ENCODE peak calls at places on chromosomes 2 and 18, in six cellular contexts. D is naive thymus-derived CD8-positive, alpha-beta T cell; X is stimulated activated CD8-positive, alpha-beta memory T cell treated with anti-CD3 and anti-CD28 coated beads, Interleukin-15, amount 100 ng/mL, for 4 hours; M is chondrocyte; U is omental fat pad; O is HT-29. K is an unnamed sample.

GRCh38 chr2:30686000-30686399 is 121.2 kb downstream of the CAPN13 start:
- DNase-seq in D (no peak), X (no peak), M (no peak), U (no peak), O (peak), K (peak)

GRCh38 chr2:28904295-28904694 is 9.8 kb downstream of the WDR43 start:
- DNase-seq in D (no peak), X (no peak), M (no peak), U (no peak), O (no peak), K (no peak)

GRCh38 chr18:62324917-62325805 is at the start of gene TNFRSF11A:
- DNase-seq in D (peak), X (no peak), M (no peak), U (no peak), O (peak), K (no peak)

GRCh38 chr2:30026091-30027055 is 105.0 kb upstream of the ALK start:
- DNase-seq in D (no peak), X (no peak), M (no peak), U (no peak), O (peak), K (no peak)

GRCh38 chr2:11577101-11577883 is 43.4 kb downstream of the GREB1 start:
- DNase-seq in D (no peak), X (no peak), M (no peak), U (no peak), O (no peak), K (no peak)

GRCh38 chr2:207836526-207837133 is 66.9 kb upstream of the FZD5 start:
- DNase-seq in D (no peak), X (no peak), M (no peak), U (no peak), O (no peak), K (no peak)

GRCh38 chr18:9975658-9976057 is 61.8 kb downstream of the VAPA start:
- DNase-seq in D (no peak), X (no peak), M (no peak), U (no peak), O (no peak), K (no peak)

GRCh38 chr2:99980200-99980599 is 162.2 kb downstream of the AFF3 start:
- DNase-seq in D (no peak), X (no peak), M (no peak), U (no peak), O (no peak), K (no peak)

GRCh38 chr18:21481739-21482138 is 118.8 kb downstream of the ESCO1 start:
- DNase-seq in D (no peak), X (no peak), M (no peak), U (no peak), O (no peak), K (no peak)

GRCh38 chr2:232321817-232322559 is 56.6 kb upstream of the ALPP start:
- DNase-seq in D (no peak), X (no peak), M (no peak), U (no peak), O (no peak), K (no peak)

GRCh38 chr2:217289909-217290283 is 430.0 kb upstream of the TNP1 start:
- DNase-seq in D (no peak), X (no peak), M (no peak), U (no peak), O (peak), K (no peak)

GRCh38 chr2:24863636-24864035 is 56.4 kb downstream of the ADCY3 start:
- DNase-seq in D (no peak), X (no peak), M (no peak), U (no peak), O (no peak), K (no peak)

GRCh38 chr2:120879401-120880295 is 144.0 kb downstream of the GLI2 start:
- DNase-seq in D (no peak), X (no peak), M (peak), U (no peak), O (no peak), K (no peak)

GRCh38 chr18:58863539-58864145 is 1.0 kb upstream of the ZNF532 start:
- DNase-seq in D (no peak), X (no peak), M (no peak), U (no peak), O (peak), K (no peak)

GRCh38 chr2:62792408-62792807 is 86.9 kb downstream of the EHBP1 start:
- DNase-seq in D (no peak), X (no peak), M (no peak), U (no peak), O (no peak), K (no peak)

GRCh38 chr2:220337611-220338440 is 710.4 kb downstream of the SLC4A3 start:
- DNase-seq in D (no peak), X (no peak), M (no peak), U (no peak), O (no peak), K (no peak)

GRCh38 chr2:32565902-32566301 is 61.9 kb upstream of the TTC27 start:
- DNase-seq in D (no peak), X (no peak), M (no peak), U (no peak), O (no peak), K (no peak)

GRCh38 chr2:77228379-77228778 is 293.8 kb downstream of the LRRTM4 start:
- DNase-seq in D (no peak), X (no peak), M (no peak), U (no peak), O (no peak), K (no peak)

GRCh38 chr2:113080134-113080533 is 12.4 kb downstream of the IL1F10 start:
- DNase-seq in D (peak), X (no peak), M (no peak), U (no peak), O (peak), K (no peak)

GRCh38 chr18:6376433-6377229 is 38.1 kb downstream of the L3MBTL4 start:
- DNase-seq in D (no peak), X (no peak), M (no peak), U (no peak), O (no peak), K (no peak)

GRCh38 chr18:49892148-49892924 is 79.0 kb upstream of the ACAA2 start:
- DNase-seq in D (no peak), X (no peak), M (no peak), U (no peak), O (no peak), K (no peak)

GRCh38 chr2:162301151-162301804 is 17.2 kb downstream of the IFIH1 start:
- DNase-seq in D (peak), X (peak), M (no peak), U (peak), O (peak), K (no peak)

GRCh38 chr2:230961091-230961491 is 34.8 kb upstream of the SPATA3 start:
- DNase-seq in D (no peak), X (no peak), M (no peak), U (no peak), O (no peak), K (no peak)

GRCh38 chr2:103656558-103656957 is 894.7 kb downstream of the TMEM182 start:
- DNase-seq in D (no peak), X (no peak), M (no peak), U (no peak), O (peak), K (no peak)

GRCh38 chr2:168584934-168585333 is 128.9 kb downstream of the CERS6 start:
- DNase-seq in D (no peak), X (no peak), M (no peak), U (no peak), O (no peak), K (no peak)

GRCh38 chr2:5365871-5366461 is 326.2 kb upstream of the SOX11 start:
- DNase-seq in D (no peak), X (no peak), M (no peak), U (peak), O (peak), K (no peak)

GRCh38 chr18:28791101-28791500 is 614.2 kb upstream of the CDH2 start:
- DNase-seq in D (no peak), X (no peak), M (no peak), U (no peak), O (no peak), K (no peak)

K was measured in mesenteric fat pad.